ENCODE peak calls at places on chromosomes 12 and 14, in six cellular contexts. V is hepatocyte; X is spleen; C is SJCRH30; H is tibial nerve; P is CD4-positive, CD25-positive, alpha-beta regulatory T cell. R is an unnamed sample. For H3K4me1, the result is how much of the 10 kb centered on the place peaks cover.

GRCh38 chr14:38389666-38390065 is 133.8 kb upstream of the CLEC14A start:
- DNase-seq in X (no peak), H (no peak), P (no peak), C (no peak), V (no peak), R (no peak)

GRCh38 chr14:24366664-24367505 is 1.1 kb upstream of the NFATC4 start:
- DNase-seq in X (peak), P (no peak), V (peak), C (peak), H (peak), R (peak)

GRCh38 chr12:86044396-86044795 is 170.3 kb downstream of the NTS start:
- DNase-seq in X (no peak), H (no peak), C (no peak), P (no peak), V (no peak), R (no peak)

GRCh38 chr12:4193821-4194220 is 79.7 kb upstream of the CCND2 start:
- DNase-seq in H (no peak), P (no peak), C (no peak), X (no peak), V (no peak), R (no peak)

GRCh38 chr12:77796775-77797174 is 33.9 kb upstream of the NAV3 start:
- DNase-seq in C (no peak), X (no peak), P (no peak), V (no peak), H (no peak), R (no peak)

GRCh38 chr12:114938487-114939210 is 254.7 kb upstream of the TBX3 start:
- DNase-seq in V (no peak), H (no peak), C (no peak), P (no peak), X (no peak), R (no peak)

GRCh38 chr12:31868980-31869379 is 90.2 kb upstream of the RESF1 start:
- DNase-seq in X (no peak), H (no peak), P (no peak), C (peak), V (peak), R (no peak)

GRCh38 chr12:2268478-2269286 is 215.9 kb downstream of the CACNA1C start:
- DNase-seq in C (no peak), V (peak), P (no peak), X (no peak), H (no peak), R (no peak)

GRCh38 chr14:58239259-58240210 is 5.1 kb upstream of the PSMA3 start:
- DNase-seq in H (peak), P (peak), V (peak), X (peak), C (peak), R (peak)

GRCh38 chr12:1474567-1475153 is 119.7 kb downstream of the FBXL14 start:
- DNase-seq in X (no peak), P (no peak), C (peak), H (no peak), V (peak), R (no peak)

GRCh38 chr14:60331201-60332045 is 82.4 kb downstream of the PPM1A start:
- DNase-seq in P (peak), X (peak), C (peak), V (peak), H (peak), R (peak)

GRCh38 chr14:100568164-100568997 is 18.8 kb downstream of the BEGAIN start:
- DNase-seq in X (no peak), C (no peak), V (no peak), H (no peak), P (no peak), R (no peak)

GRCh38 chr12:82574191-82574590 is 112.5 kb upstream of the TMTC2 start:
- DNase-seq in V (no peak), P (no peak), H (no peak), C (no peak), X (no peak), R (no peak)

GRCh38 chr12:102438047-102438822 is 42.1 kb downstream of the IGF1 start:
- DNase-seq in C (no peak), P (no peak), X (no peak), V (no peak), H (no peak), R (no peak)

GRCh38 chr12:1870086-1870485 is 48.4 kb downstream of the CACNA2D4 start:
- DNase-seq in P (no peak), V (no peak), H (no peak), C (no peak), X (no peak), R (no peak)

GRCh38 chr14:37493606-37494005 is 101.4 kb downstream of the FOXA1 start:
- DNase-seq in V (no peak), X (no peak), C (no peak), P (no peak), H (no peak), R (no peak)

GRCh38 chr14:34985740-34986139 is 2.9 kb downstream of the SRP54 start:
- DNase-seq in H (no peak), V (no peak), X (no peak), C (no peak), P (no peak), R (no peak)

GRCh38 chr14:75282166-75282547 is 3.5 kb downstream of the FOS start:
- DNase-seq in H (no peak), X (no peak), P (peak), C (no peak), V (peak), R (no peak)

GRCh38 chr12:57740656-57741412 is 2.3 kb upstream of the AGAP2 start:
- DNase-seq in V (no peak), C (peak), H (no peak), P (peak), X (peak), R (peak)

GRCh38 chr14:65910108-65910507 is 497.6 kb downstream of the FUT8 start:
- DNase-seq in P (no peak), X (no peak), H (no peak), V (peak), C (no peak), R (no peak)

GRCh38 chr12:106138279-106138645 is 492 bp downstream of the NUAK1 start:
- DNase-seq in P (no peak), X (no peak), V (peak), C (no peak), H (no peak), R (no peak)

GRCh38 chr14:74763803-74764531 is 851 bp downstream of the YLPM1 start:
- DNase-seq in P (no peak), C (peak), V (peak), H (peak), X (no peak), R (peak)

GRCh38 chr12:75982974-75983660 is 48.5 kb downstream of the PHLDA1 start:
- DNase-seq in V (no peak), X (no peak), C (no peak), P (no peak), H (no peak), R (no peak)

GRCh38 chr12:332581-333205 is 56.4 kb downstream of the KDM5A start:
- DNase-seq in V (no peak), P (no peak), H (no peak), X (no peak), C (no peak), R (no peak)

DNA sequence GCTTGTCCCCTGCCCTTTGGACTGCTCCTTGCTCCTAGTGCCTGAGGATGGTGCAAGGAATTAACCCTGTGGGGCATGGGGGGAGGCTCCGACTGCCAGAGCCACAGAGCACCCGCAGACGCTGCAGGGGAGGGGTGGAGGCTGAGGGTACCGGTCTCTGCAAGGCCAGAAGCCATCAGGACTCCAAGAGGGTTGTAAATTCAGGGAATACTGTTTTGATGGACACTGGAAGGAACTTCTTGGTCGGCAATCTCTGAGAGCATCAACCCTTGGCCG is 16.9 kb upstream of the FIGNL2 start:
- DNase-seq in V (no peak), H (no peak), X (no peak), C (no peak), P (no peak), R (no peak)
- H3K4me1 ChIP-seq in V (under half), H (under half), X (under half), C (under half), P (under half), R (under half)

DNA sequence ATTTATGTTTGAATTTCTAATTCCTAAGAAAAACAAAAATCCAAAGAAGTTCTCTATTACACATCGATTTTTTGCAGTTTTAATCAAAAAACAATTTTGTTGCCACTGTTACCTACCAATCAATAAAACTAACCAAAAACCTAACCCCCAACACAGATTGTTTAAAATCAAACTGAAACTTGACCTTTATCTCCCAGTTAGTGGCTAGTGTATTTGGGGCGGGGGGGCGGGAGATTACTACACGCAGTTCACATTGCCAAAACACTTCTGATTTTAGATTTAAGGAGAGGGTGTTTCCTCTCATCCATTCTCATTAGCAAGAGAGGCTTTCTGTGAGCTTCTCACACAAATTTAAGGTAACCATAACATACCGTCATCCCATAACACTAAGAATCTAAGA is 6.4 kb downstream of the CDC42BPB start:
- DNase-seq in V (no peak), X (no peak), C (no peak), P (no peak), H (no peak), R (no peak)
- H3K4me1 ChIP-seq in V (under half), X (under half), C (under half), P (under half), H (half or more), R (under half)

DNA sequence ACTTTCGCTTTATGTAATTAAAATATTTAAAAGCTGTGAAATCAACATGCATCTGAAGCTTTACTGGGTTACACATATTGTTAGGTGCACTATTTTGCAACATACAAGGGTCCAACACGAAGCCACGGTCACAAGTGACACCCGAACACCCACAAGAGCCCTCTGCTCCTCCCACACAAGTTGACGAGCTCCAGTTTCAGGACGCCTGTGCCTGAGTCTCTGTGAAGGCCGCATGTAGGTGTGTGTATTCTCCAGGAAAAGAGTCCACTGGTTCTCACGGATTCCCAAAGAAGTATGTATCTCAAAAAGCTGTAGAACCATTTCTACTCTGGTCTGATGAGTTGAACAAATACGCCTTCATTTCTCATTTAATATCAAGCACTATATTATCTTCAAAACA is 12.0 kb downstream of the SLC15A4 start:
- DNase-seq in V (no peak), X (no peak), H (no peak), P (no peak), C (no peak), R (no peak)
- H3K4me1 ChIP-seq in V (under half), X (under half), H (half or more), P (under half), C (under half), R (under half)

DNA sequence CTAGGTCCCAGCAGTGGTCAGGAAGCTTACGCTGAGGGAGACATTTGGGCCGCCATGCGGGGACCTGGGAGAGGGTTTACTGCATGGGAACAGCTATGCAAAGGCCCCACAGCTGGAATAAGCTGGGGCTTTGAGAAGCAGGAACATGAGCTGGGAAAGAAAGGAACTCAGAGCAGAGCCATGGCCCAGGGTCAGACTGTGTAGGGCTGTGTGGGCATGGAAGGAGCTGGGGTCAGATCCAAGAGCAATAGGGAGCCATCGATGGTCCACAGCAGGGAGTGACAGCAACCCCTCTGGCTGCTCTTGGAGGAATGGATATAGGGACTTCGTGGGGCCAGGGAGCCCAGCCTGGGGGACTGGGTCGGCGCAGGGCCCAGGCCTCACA is 151.6 kb downstream of the ADGRD1 start:
- DNase-seq in P (no peak), X (no peak), H (no peak), C (no peak), V (no peak), R (no peak)
- H3K4me1 ChIP-seq in P (under half), X (under half), H (under half), C (under half), V (under half), R (under half)

GRCh38 chr12:13181375-13182070 is 15.0 kb upstream of the EMP1 start:
- DNase-seq in H (no peak), C (peak), X (no peak), P (no peak), V (no peak), R (no peak)
- H3K4me1 ChIP-seq in H (under half), C (under half), X (under half), P (under half), V (under half), R (under half)

GRCh38 chr12:55704824-55705780 is 2.6 kb downstream of the ITGA7 start:
- DNase-seq in P (no peak), V (no peak), X (peak), C (no peak), H (no peak), R (no peak)
- H3K4me1 ChIP-seq in P (under half), V (under half), X (under half), C (half or more), H (half or more), R (under half)

GRCh38 chr14:93044601-93045000 is 71.1 kb downstream of the ITPK1 start:
- DNase-seq in X (peak), V (no peak), P (no peak), H (no peak), C (no peak), R (no peak)

GRCh38 chr14:93045211-93045674 is 70.5 kb downstream of the ITPK1 start:
- DNase-seq in P (no peak), X (peak), V (no peak), H (no peak), C (peak), R (no peak)

GRCh38 chr14:93041830-93042229 is 73.9 kb downstream of the ITPK1 start:
- DNase-seq in V (no peak), P (no peak), C (no peak), H (no peak), X (no peak), R (no peak)

GRCh38 chr14:93044116-93044515 is 71.6 kb downstream of the ITPK1 start:
- DNase-seq in C (no peak), X (no peak), P (no peak), H (no peak), V (peak), R (no peak)

GRCh38 chr14:93042968-93043940 is 72.5 kb downstream of the ITPK1 start:
- DNase-seq in H (no peak), P (no peak), V (peak), C (peak), X (no peak), R (no peak)
- H3K4me1 ChIP-seq in H (half or more), P (under half), V (half or more), C (under half), X (half or more), R (under half)

DNA sequence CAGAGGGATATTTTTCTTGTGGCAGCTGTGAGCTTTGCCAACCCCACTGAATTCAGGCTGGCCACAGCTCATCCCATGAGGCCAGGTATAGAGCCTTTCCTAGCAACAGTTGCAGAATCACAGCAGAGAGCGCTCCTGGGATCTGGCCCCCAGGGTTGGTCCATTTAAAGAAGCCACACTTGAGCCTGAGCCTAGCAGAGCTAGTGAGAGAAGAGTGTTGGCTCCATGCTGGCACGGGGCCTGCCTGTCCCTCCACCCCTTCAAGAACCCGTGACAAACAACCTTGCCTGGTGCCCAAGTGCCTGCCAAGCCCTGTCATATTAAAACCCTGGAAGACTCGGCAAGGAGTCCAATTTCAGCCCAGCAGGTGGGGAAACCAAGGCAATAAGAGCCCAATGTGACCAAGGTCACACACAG is 91.6 kb downstream of the LRRC74A start:
- DNase-seq in P (no peak), H (no peak), X (no peak), C (no peak), V (no peak), R (no peak)
- H3K4me1 ChIP-seq in P (under half), H (half or more), X (half or more), C (under half), V (half or more), R (under half)